ENCODE peak calls at places on chromosomes 11 and 22, in eight cellular contexts. P is K562, L is NCI-H2227 treated with DMSO at 0.1 percent for 48 hours, V is NCI-H2107, X is ELR, Q is DMS153, U is NB4, O is HEK293T. E is an unnamed sample.

GRCh38 chr11:89235976-89236375 is 58.3 kb downstream of the TYR start:
- DNase-seq in P (no peak), L (no peak), V (no peak), X (no peak), Q (no peak), U (no peak), O (no peak), E (no peak)

GRCh38 chr11:130037881-130038601 is 31.7 kb upstream of the APLP2 start:
- DNase-seq in P (peak), L (no peak), V (no peak), X (peak), Q (no peak), U (no peak), O (no peak), E (no peak)

GRCh38 chr11:131859811-131860210 is 489.4 kb downstream of the NTM start:
- DNase-seq in P (no peak), L (no peak), V (no peak), X (peak), Q (no peak), U (no peak), O (no peak), E (no peak)

GRCh38 chr11:15918212-15918611 is 438.1 kb downstream of the SOX6 start:
- DNase-seq in P (no peak), L (peak), V (no peak), X (no peak), Q (peak), U (no peak), O (no peak), E (no peak)

GRCh38 chr11:102111787-102112653 is 1.8 kb downstream of the YAP1 start:
- DNase-seq in P (no peak), L (no peak), V (no peak), X (peak), Q (no peak), U (peak), O (no peak), E (no peak)

GRCh38 chr22:42719656-42720262 is 911 bp downstream of the A4GALT start:
- DNase-seq in P (no peak), L (no peak), V (no peak), X (peak), Q (no peak), U (no peak), O (no peak), E (peak)

GRCh38 chr11:12233602-12233925 is 123.2 kb downstream of the MICAL2 start:
- DNase-seq in P (no peak), L (no peak), V (no peak), X (no peak), Q (no peak), U (no peak), O (no peak), E (no peak)

GRCh38 chr11:28491431-28491830 is 383.2 kb downstream of the METTL15 start:
- DNase-seq in P (no peak), L (no peak), V (no peak), X (peak), Q (no peak), U (no peak), O (no peak), E (no peak)

GRCh38 chr11:32602657-32603410 is 19.2 kb downstream of the EIF3M start:
- DNase-seq in P (no peak), L (no peak), V (no peak), X (no peak), Q (no peak), U (no peak), O (no peak), E (no peak)

GRCh38 chr11:15327786-15328231 is 213.1 kb downstream of the INSC start:
- DNase-seq in P (peak), L (peak), V (peak), X (peak), Q (peak), U (peak), O (peak), E (peak)

GRCh38 chr22:28424427-28425080 is 255.1 kb downstream of the TTC28 start:
- DNase-seq in P (no peak), L (no peak), V (no peak), X (peak), Q (peak), U (no peak), O (no peak), E (no peak)